ENCODE peak calls at places on chromosomes 4 and X, in four cellular contexts. F is Jurkat, Clone E6-1; G is AG04449; J is thyroid gland. O is an unnamed sample.

GRCh38 chr4:73856518-73856917 is 3.4 kb downstream of the PF4V1 start:
- DNase-seq in J (no peak), G (no peak), F (no peak), O (no peak)

GRCh38 chr4:16269742-16270522 is 43.7 kb upstream of the TAPT1 start:
- DNase-seq in F (no peak), J (no peak), G (peak), O (peak)

GRCh38 chr4:94695389-94695788 is 62.4 kb upstream of the BMPR1B start:
- DNase-seq in G (no peak), J (no peak), F (no peak), O (no peak)

GRCh38 chr4:7865533-7865932 is 74.1 kb downstream of the AFAP1 start:
- DNase-seq in F (no peak), G (no peak), J (no peak), O (no peak)

GRCh38 chr4:137106287-137106686 is 426.0 kb downstream of the PCDH18 start:
- DNase-seq in F (no peak), G (no peak), J (no peak), O (no peak)

GRCh38 chr4:169270810-169271691 is at the start of gene SH3RF1:
- DNase-seq in G (no peak), J (peak), F (no peak), O (no peak)

GRCh38 chr4:16205298-16206164 is 20.7 kb downstream of the TAPT1 start:
- DNase-seq in F (peak), J (peak), G (no peak), O (no peak)

GRCh38 chrX:2397648-2398340 is 103.0 kb downstream of the DHRSX start:
- DNase-seq in G (no peak), J (no peak), F (no peak), O (no peak)

GRCh38 chrX:40107291-40108083 is 9.7 kb upstream of the BCOR start:
- DNase-seq in G (no peak), J (peak), F (no peak), O (no peak)

GRCh38 chrX:153886915-153887314 is 942 bp upstream of the L1CAM start:
- DNase-seq in J (no peak), G (no peak), F (no peak), O (no peak)

GRCh38 chrX:51461053-51462050 is 35.0 kb downstream of the NUDT11 start:
- DNase-seq in G (no peak), J (no peak), F (peak), O (no peak)

GRCh38 chrX:119539872-119540271 is 25.3 kb downstream of the STEEP1 start:
- DNase-seq in F (peak), J (no peak), G (no peak), O (no peak)

GRCh38 chr4:6705638-6706037 is 4.0 kb downstream of the MRFAP1L1 start:
- DNase-seq in G (no peak), F (no peak), J (no peak), O (no peak)